ENCODE peak calls at places on chromosome 21, in five cellular contexts. Q, C, E, Z and I are unnamed samples.
A peak's percentile ranks its signal among the peaks of the same experiment; 100 is the strongest.

GRCh38 chr21:38303300-38303699 is 46.5 kb downstream of the KCNJ15 start:
- DNase-seq in Q (no peak), C (no peak), E (peak; percentile 84), Z (peak; percentile 93), I (no peak)

GRCh38 chr21:35323947-35324346 is 274.8 kb upstream of the RUNX1 start:
- DNase-seq in Q (no peak), C (no peak), E (no peak), Z (peak; percentile 77), I (no peak)

GRCh38 chr21:21268885-21269284 is 270.7 kb downstream of the NCAM2 start:
- DNase-seq in Q (no peak), C (no peak), E (no peak), Z (no peak), I (no peak)

GRCh38 chr21:28485301-28486022 is 507.2 kb downstream of the LTN1 start:
- DNase-seq in Q (no peak), C (no peak), E (peak; percentile 23), Z (peak; percentile 84), I (no peak)

GRCh38 chr21:42091899-42092508 is 20.9 kb downstream of the UMODL1 start:
- DNase-seq in Q (no peak), C (no peak), E (no peak), Z (no peak), I (no peak)

GRCh38 chr21:38147391-38147790 is 109.4 kb upstream of the KCNJ15 start:
- DNase-seq in Q (no peak), C (no peak), E (no peak), Z (no peak), I (no peak)

GRCh38 chr21:29501451-29501850 is 202.7 kb downstream of the BACH1 start:
- DNase-seq in Q (no peak), C (no peak), E (no peak), Z (peak; percentile 95), I (no peak)

GRCh38 chr21:34857874-34858273 is 189.1 kb downstream of the CLIC6 start:
- DNase-seq in Q (no peak), C (no peak), E (no peak), Z (no peak), I (no peak)

GRCh38 chr21:34930971-34931370 is 118.1 kb downstream of the RUNX1 start:
- DNase-seq in Q (no peak), C (no peak), E (peak; percentile 57), Z (no peak), I (no peak)

GRCh38 chr21:28193189-28193588 is 799.5 kb downstream of the LTN1 start:
- DNase-seq in Q (no peak), C (no peak), E (peak; percentile 14), Z (no peak), I (no peak)

GRCh38 chr21:32198369-32198768 is 80.5 kb downstream of the MIS18A start:
- DNase-seq in Q (no peak), C (no peak), E (no peak), Z (no peak), I (no peak)

GRCh38 chr21:42056996-42057689 is 14.0 kb upstream of the UMODL1 start:
- DNase-seq in Q (no peak), C (no peak), E (peak; percentile 64), Z (peak; percentile 90), I (no peak)

GRCh38 chr21:17925000-17925610 is 105.9 kb upstream of the C21orf91 start:
- DNase-seq in Q (peak; percentile 57), C (peak; percentile 71), E (peak; percentile 69), Z (peak; percentile 61), I (peak; percentile 70)

GRCh38 chr21:30227633-30228404 is 11.9 kb upstream of the CLDN8 start:
- DNase-seq in Q (no peak), C (no peak), E (peak; percentile 99), Z (peak; percentile 89), I (no peak)

GRCh38 chr21:28436286-28436932 is 556.3 kb downstream of the LTN1 start:
- DNase-seq in Q (no peak), C (peak; percentile 18), E (peak; percentile 78), Z (peak; percentile 51), I (no peak)

GRCh38 chr21:31447477-31447876 is 103.4 kb upstream of the TIAM1 start:
- DNase-seq in Q (no peak), C (no peak), E (no peak), Z (no peak), I (no peak)

GRCh38 chr21:41164981-41165650 is 2.8 kb upstream of the BACE2 start:
- DNase-seq in Q (no peak), C (no peak), E (peak; percentile 81), Z (peak; percentile 18), I (no peak)

GRCh38 chr21:38327984-38328383 is 71.2 kb downstream of the KCNJ15 start:
- DNase-seq in Q (no peak), C (no peak), E (no peak), Z (no peak), I (no peak)

GRCh38 chr21:17527711-17528110 is 14.9 kb downstream of the CXADR start:
- DNase-seq in Q (no peak), C (no peak), E (no peak), Z (no peak), I (no peak)

GRCh38 chr21:29155118-29155932 is 24.9 kb downstream of the MAP3K7CL start:
- DNase-seq in Q (no peak), C (no peak), E (peak; percentile 59), Z (peak; percentile 79), I (no peak)

GRCh38 chr21:33682992-33683627 is 40.8 kb downstream of the ITSN1 start:
- DNase-seq in Q (no peak), C (no peak), E (peak; percentile 99), Z (peak; percentile 77), I (no peak)

GRCh38 chr21:46667191-46667734 is 31.8 kb downstream of the PRMT2 start:
- DNase-seq in Q (no peak), C (peak; percentile 32), E (peak; percentile 63), Z (no peak), I (peak; percentile 59)

GRCh38 chr21:42684109-42684916 is 30.9 kb downstream of the PDE9A start:
- DNase-seq in Q (no peak), C (peak; percentile 40), E (no peak), Z (no peak), I (no peak)

GRCh38 chr21:37636152-37636860 is 269.7 kb downstream of the DYRK1A start:
- DNase-seq in Q (no peak), C (no peak), E (peak; percentile 87), Z (peak; percentile 38), I (no peak)

GRCh38 chr21:42537106-42537742 is 23.6 kb downstream of the SLC37A1 start:
- DNase-seq in Q (peak; percentile 53), C (no peak), E (no peak), Z (peak; percentile 17), I (peak; percentile 68)

GRCh38 chr21:42012344-42012743 is 2.2 kb upstream of the ZBTB21 start:
- DNase-seq in Q (no peak), C (no peak), E (no peak), Z (no peak), I (no peak)

GRCh38 chr21:31713973-31714740 is 17.8 kb downstream of the SCAF4 start:
- DNase-seq in Q (no peak), C (no peak), E (peak; percentile 20), Z (no peak), I (no peak)

GRCh38 chr21:31180256-31181088 is 142.2 kb upstream of the KRTAP19-8 start:
- DNase-seq in Q (no peak), C (peak; percentile 45), E (peak; percentile 19), Z (peak; percentile 71), I (peak; percentile 49)

GRCh38 chr21:32414579-32415358 is 2.3 kb downstream of the EVA1C start:
- DNase-seq in Q (no peak), C (no peak), E (peak; percentile 28), Z (peak; percentile 70), I (no peak)

GRCh38 chr21:36542312-36543101 is 62.6 kb upstream of the CLDN14 start:
- DNase-seq in Q (no peak), C (no peak), E (no peak), Z (no peak), I (peak; percentile 78)
- TF ChIP-seq CTCF in Q (no peak), C (peak; percentile 6), E (peak; percentile 49), Z (no peak), I (peak; percentile 37)

GRCh38 chr21:24210130-24210529 is 1397.2 kb downstream of the MRPL39 start:
- DNase-seq in Q (no peak), C (no peak), E (no peak), Z (no peak), I (no peak)

GRCh38 chr21:24200052-24200451 is 1407.2 kb downstream of the MRPL39 start:
- DNase-seq in Q (no peak), C (no peak), E (no peak), Z (no peak), I (no peak)

GRCh38 chr21:24204641-24205040 is 1402.6 kb downstream of the MRPL39 start:
- DNase-seq in Q (no peak), C (peak; percentile 73), E (no peak), Z (no peak), I (no peak)

GRCh38 chr21:24208562-24209260 is 1398.6 kb downstream of the MRPL39 start:
- DNase-seq in Q (no peak), C (no peak), E (no peak), Z (no peak), I (no peak)

GRCh38 chr21:24205317-24205716 is 1402.0 kb downstream of the MRPL39 start:
- DNase-seq in Q (no peak), C (no peak), E (no peak), Z (no peak), I (no peak)
- TF ChIP-seq CTCF in Q (no peak), C (no peak), E (no peak), Z (no peak), I (no peak)

GRCh38 chr21:39908265-39908923 is 41.2 kb downstream of the PCP4 start:
- DNase-seq in Q (no peak), C (no peak), E (no peak), Z (no peak), I (no peak)
- TF ChIP-seq CTCF in Q (no peak), C (no peak), E (no peak), Z (no peak), I (no peak)

GRCh38 chr21:45532826-45533730 is 9.2 kb downstream of the SLC19A1 start:
- DNase-seq in Q (peak; percentile 44), C (peak; percentile 8), E (no peak), Z (no peak), I (no peak)
- TF ChIP-seq CTCF in Q (no peak), C (no peak), E (no peak), Z (no peak), I (no peak)

GRCh38 chr21:26845066-26845749 is at the start of gene ADAMTS1:
- DNase-seq in Q (no peak), C (peak; percentile 97), E (peak; percentile 73), Z (peak; percentile 96), I (peak; percentile 40)
- TF ChIP-seq CTCF in Q (no peak), C (peak; percentile 36), E (peak; percentile 28), Z (no peak), I (no peak)